ENCODE peak calls at places on chromosomes 3 and 15, in eight cellular contexts. R is Panc1; Q is activated CD4-positive, alpha-beta T cell treated with anti-CD3 and anti-CD28 coated beads, Interleukin-2, amount 10 ng/mL, durations not matched to agents 7 days and 5 days; G is stimulated activated CD4-positive, alpha-beta T cell treated with anti-CD3 and anti-CD28 coated beads, Interleukin-12 subunit alpha, Interleukin-12 subunit beta, amount 100 ng/mL, for 4 hours; E is psoas muscle; P is BJ; U is activated CD4-positive, CD25-positive, alpha-beta regulatory T cell; H is tibial nerve. W is an unnamed sample.

GRCh38 chr3:16033889-16034687 is 140.4 kb upstream of the GALNT15 start:
- DNase-seq in R (no peak), Q (no peak), G (no peak), E (no peak), P (no peak), U (no peak), H (no peak), W (no peak)

GRCh38 chr15:99492275-99492674 is 73.5 kb upstream of the MEF2A start:
- DNase-seq in R (no peak), Q (no peak), G (no peak), E (no peak), P (no peak), U (no peak), H (no peak), W (peak)

GRCh38 chr3:39148116-39149058 is 5.0 kb downstream of the CSRNP1 start:
- DNase-seq in R (no peak), Q (peak), G (no peak), E (no peak), P (no peak), U (no peak), H (no peak), W (peak)

GRCh38 chr3:146110156-146110555 is 50.8 kb downstream of the PLOD2 start:
- DNase-seq in R (no peak), Q (no peak), G (no peak), E (no peak), P (no peak), U (no peak), H (no peak), W (no peak)

GRCh38 chr3:4935347-4935746 is 43.9 kb upstream of the BHLHE40 start:
- DNase-seq in R (no peak), Q (peak), G (no peak), E (no peak), P (no peak), U (no peak), H (no peak), W (no peak)

GRCh38 chr3:2156244-2156847 is 57.7 kb downstream of the CNTN4 start:
- DNase-seq in R (peak), Q (peak), G (no peak), E (no peak), P (no peak), U (no peak), H (no peak), W (no peak)

GRCh38 chr15:48671381-48672022 is 26.0 kb upstream of the FBN1 start:
- DNase-seq in R (no peak), Q (no peak), G (no peak), E (peak), P (no peak), U (no peak), H (peak), W (peak)

GRCh38 chr3:120567370-120568197 is 28.6 kb upstream of the NDUFB4 start:
- DNase-seq in R (no peak), Q (no peak), G (no peak), E (no peak), P (no peak), U (no peak), H (peak), W (no peak)

GRCh38 chr3:48433472-48434118 is 3.7 kb upstream of the PLXNB1 start:
- DNase-seq in R (no peak), Q (no peak), G (no peak), E (no peak), P (no peak), U (no peak), H (peak), W (peak)

GRCh38 chr3:124837730-124838186 is 49.4 kb downstream of the ITGB5 start:
- DNase-seq in R (peak), Q (no peak), G (no peak), E (peak), P (peak), U (no peak), H (peak), W (no peak)

GRCh38 chr3:128969993-128970740 is 23.7 kb downstream of the CFAP92 start:
- DNase-seq in R (peak), Q (peak), G (peak), E (peak), P (no peak), U (peak), H (peak), W (no peak)

GRCh38 chr3:67940200-67940952 is 286.0 kb upstream of the SUCLG2 start:
- DNase-seq in R (no peak), Q (no peak), G (no peak), E (no peak), P (no peak), U (no peak), H (peak), W (no peak)

GRCh38 chr3:12335421-12335820 is 46.6 kb downstream of the PPARG start:
- DNase-seq in R (no peak), Q (no peak), G (no peak), E (no peak), P (no peak), U (no peak), H (no peak), W (no peak)

GRCh38 chr3:139427283-139428060 is 38.0 kb upstream of the COPB2 start:
- DNase-seq in R (peak), Q (peak), G (no peak), E (no peak), P (peak), U (no peak), H (peak), W (peak)